ENCODE peak calls at places on chromosomes 6 and 20, in ten cellular contexts. F is CD8-positive, alpha-beta T cell; L is colonic mucosa; X is neural crest cell; G is right lobe of liver; V is fibroblast of lung; A is fibroblast of the aortic adventitia; P is HFF-Myc; I is tibial artery; B is Peyer's patch. E is an unnamed sample.

GRCh38 chr6:157755032-157755751 is 67.9 kb upstream of the SNX9 start:
- DNase-seq in I (no peak), L (no peak), A (no peak), B (no peak), G (no peak), V (peak; percentile 16), X (no peak), F (no peak), P (no peak), E (no peak)

GRCh38 chr20:39210331-39211074 is 248.4 kb downstream of the DHX35 start:
- DNase-seq in P (no peak), F (no peak), L (no peak), I (no peak), G (no peak), B (no peak), A (no peak), X (no peak), V (no peak), E (no peak)

GRCh38 chr6:83273596-83273995 is 80.4 kb downstream of the RWDD2A start:
- DNase-seq in V (peak; percentile 16), I (no peak), B (no peak), A (peak; percentile 56), F (no peak), G (no peak), L (no peak), X (no peak), P (no peak), E (no peak)

GRCh38 chr6:132023490-132023889 is 72.3 kb upstream of the CCN2 start:
- DNase-seq in L (no peak), P (no peak), A (no peak), X (no peak), V (peak; percentile 15), F (no peak), I (no peak), B (no peak), G (no peak), E (no peak)

GRCh38 chr20:1809121-1809520 is 86.1 kb upstream of the SIRPA start:
- DNase-seq in L (no peak), G (no peak), F (no peak), A (peak; percentile 66), B (no peak), I (no peak), X (no peak), V (peak; percentile 96), P (peak; percentile 40), E (no peak)

GRCh38 chr6:29568021-29568420 is 8.5 kb upstream of the UBD start:
- DNase-seq in L (no peak), B (no peak), I (no peak), A (no peak), V (no peak), F (no peak), X (no peak), P (peak; percentile 36), G (no peak), E (no peak)

GRCh38 chr20:419556-420168 is 11.6 kb downstream of the RBCK1 start:
- DNase-seq in B (peak; percentile 91), F (no peak), L (peak; percentile 87), I (peak; percentile 65), V (no peak), X (no peak), G (peak; percentile 89), A (no peak), P (no peak), E (no peak)

GRCh38 chr6:98975331-98975891 is 27.7 kb upstream of the FBXL4 start:
- DNase-seq in P (no peak), L (no peak), V (no peak), B (no peak), F (no peak), G (no peak), A (no peak), X (no peak), I (no peak), E (no peak)

GRCh38 chr6:47221565-47221964 is 88.1 kb downstream of the TNFRSF21 start:
- DNase-seq in A (no peak), F (no peak), B (no peak), G (no peak), V (no peak), L (no peak), P (no peak), I (no peak), X (no peak), E (no peak)

GRCh38 chr6:2999621-3000455 is at the start of gene NQO2:
- DNase-seq in B (peak; percentile 97), A (peak; percentile 77), X (peak; percentile 95), I (peak; percentile 97), P (no peak), F (peak; percentile 91), L (peak; percentile 98), V (peak; percentile 65), G (peak; percentile 97), E (peak; percentile 91)

DNA sequence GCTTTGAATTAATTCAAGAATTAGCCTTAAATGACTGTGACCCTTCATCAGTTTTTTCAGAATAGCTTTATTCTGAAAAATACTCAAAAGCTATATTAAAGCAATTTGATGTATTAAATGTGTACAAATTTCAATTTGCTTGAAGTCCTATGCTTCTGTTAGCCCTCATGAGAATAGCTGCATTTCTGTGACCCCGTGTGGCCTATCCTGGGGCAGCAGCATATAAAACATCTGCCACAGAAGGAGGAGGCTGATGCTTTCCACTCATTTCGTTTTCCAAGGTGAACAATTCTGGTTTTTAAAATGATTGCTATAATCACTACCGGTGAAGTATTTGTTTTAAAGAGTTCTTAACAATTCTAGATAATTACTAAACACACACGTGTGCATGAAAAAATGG is 360.3 kb downstream of the BTBD9 start:
- DNase-seq in B (no peak), A (no peak), V (no peak), F (no peak), G (no peak), I (no peak), X (no peak), P (no peak), L (no peak), E (no peak)
- TF ChIP-seq CTCF in B (no peak), A (peak; percentile 17), V (no peak), F (no peak), G (no peak), I (no peak), X (no peak), P (no peak), L (no peak), E (no peak)

GRCh38 chr20:15817351-15817750 is 755.9 kb downstream of the KIF16B start:
- DNase-seq in X (no peak), I (no peak), B (no peak), A (no peak), P (no peak), L (no peak), V (no peak), G (no peak), F (no peak), E (no peak)
- TF ChIP-seq CTCF in X (no peak), I (no peak), B (no peak), A (no peak), P (no peak), L (no peak), V (no peak), G (no peak), F (no peak), E (no peak)

GRCh38 chr6:149854532-149854931 is 9.6 kb downstream of the LRP11 start:
- DNase-seq in V (peak; percentile 44), X (no peak), B (no peak), F (no peak), I (no peak), L (no peak), P (no peak), A (peak; percentile 65), G (no peak), E (no peak)

GRCh38 chr6:149857541-149857940 is 6.6 kb downstream of the LRP11 start:
- DNase-seq in L (no peak), X (no peak), P (no peak), B (no peak), A (no peak), I (no peak), F (no peak), G (no peak), V (no peak), E (no peak)

GRCh38 chr6:149855040-149855654 is 9.0 kb downstream of the LRP11 start:
- DNase-seq in P (no peak), I (no peak), V (peak; percentile 94), X (no peak), L (peak; percentile 59), G (no peak), B (no peak), A (peak; percentile 88), F (no peak), E (no peak)

GRCh38 chr6:149856256-149856994 is 7.7 kb downstream of the LRP11 start:
- DNase-seq in V (no peak), G (no peak), P (no peak), F (no peak), X (no peak), B (no peak), L (no peak), I (no peak), A (no peak), E (no peak)

DNA sequence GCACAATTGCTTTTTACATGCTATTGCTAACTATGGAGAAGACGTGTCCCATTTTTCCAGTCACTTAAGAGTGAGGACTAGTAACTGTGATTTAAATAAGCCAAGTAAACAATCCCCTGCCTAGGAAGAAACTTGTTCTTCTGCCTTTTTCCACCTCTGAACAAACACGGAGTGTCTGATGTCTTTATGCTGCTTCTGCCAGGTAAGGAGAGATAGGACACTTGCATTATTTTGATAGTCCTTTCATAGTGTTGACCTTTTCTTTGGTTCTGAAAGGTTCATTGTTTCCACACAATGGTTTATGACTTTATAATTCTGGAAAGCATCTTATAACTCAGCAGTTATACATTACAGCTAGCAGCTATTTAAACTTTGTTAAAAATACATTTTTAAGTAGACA is 8.4 kb downstream of the LRP11 start:
- DNase-seq in V (no peak), F (no peak), I (no peak), P (no peak), L (no peak), A (no peak), X (no peak), B (no peak), G (no peak), E (no peak)
- TF ChIP-seq CTCF in V (no peak), F (no peak), I (no peak), P (no peak), L (no peak), A (no peak), X (no peak), B (no peak), G (no peak), E (no peak)

GRCh38 chr6:88538849-88539571 is 372.9 kb upstream of the CNR1 start:
- DNase-seq in A (no peak), B (no peak), G (no peak), I (no peak), V (no peak), F (no peak), P (no peak), L (no peak), X (no peak), E (no peak)

GRCh38 chr6:88536056-88536455 is 369.9 kb upstream of the CNR1 start:
- DNase-seq in A (no peak), X (no peak), F (no peak), B (no peak), G (no peak), I (no peak), V (no peak), L (no peak), P (no peak), E (no peak)

GRCh38 chr6:88538130-88538706 is 372.1 kb upstream of the CNR1 start:
- DNase-seq in A (no peak), F (no peak), P (no peak), G (no peak), V (peak; percentile 8), L (no peak), X (peak; percentile 42), I (no peak), B (no peak), E (no peak)

GRCh38 chr6:88532241-88532860 is 366.2 kb upstream of the CNR1 start:
- DNase-seq in G (no peak), V (no peak), B (no peak), I (no peak), P (no peak), F (no peak), A (no peak), L (no peak), X (no peak), E (no peak)

GRCh38 chr6:88535296-88535695 is 369.1 kb upstream of the CNR1 start:
- DNase-seq in F (no peak), X (no peak), I (no peak), V (no peak), G (no peak), B (no peak), L (no peak), P (no peak), A (no peak), E (no peak)
- TF ChIP-seq CTCF in F (no peak), X (no peak), I (no peak), V (no peak), G (no peak), B (no peak), L (no peak), P (no peak), A (no peak), E (no peak)

E was measured in activated B cell treated with CpG ODN at 0.5 μM for 24 hours.